ENCODE peak calls at places on chromosomes 2 and 18, in nine cellular contexts. A, M, W, B, P, G, Q, Y and S are unnamed samples.

GRCh38 chr18:78612801-78613200 is 366.8 kb upstream of the SALL3 start:
- DNase-seq in Y (no peak), B (no peak), P (no peak), A (no peak), Q (no peak), M (no peak), W (no peak), G (no peak), S (no peak)

GRCh38 chr2:150371066-150371812 is 116.2 kb downstream of the RND3 start:
- DNase-seq in M (peak; percentile 61), W (no peak), P (no peak), Y (no peak), A (no peak), G (no peak), B (no peak), Q (peak; percentile 29), S (no peak)

GRCh38 chr18:46711444-46711863 is 45.4 kb downstream of the ST8SIA5 start:
- DNase-seq in P (no peak), A (no peak), B (no peak), W (peak; percentile 58), G (peak; percentile 54), Q (no peak), Y (no peak), M (peak; percentile 37), S (no peak)

GRCh38 chr2:12074126-12074883 is 327.9 kb downstream of the LPIN1 start:
- DNase-seq in W (no peak), M (peak; percentile 96), A (no peak), Q (no peak), P (no peak), G (no peak), Y (no peak), B (no peak), S (no peak)

GRCh38 chr2:95346738-95347671 is 49.9 kb downstream of the KCNIP3 start:
- DNase-seq in M (peak; percentile 34), G (no peak), W (no peak), A (no peak), Q (no peak), B (no peak), P (no peak), Y (peak; percentile 41), S (peak; percentile 61)

GRCh38 chr18:76968073-76968472 is 145.7 kb downstream of the ZNF236 start:
- DNase-seq in M (peak; percentile 47), Q (no peak), P (no peak), A (no peak), W (no peak), Y (no peak), B (no peak), G (no peak), S (no peak)

GRCh38 chr2:43175187-43175490 is 51.3 kb downstream of the ZFP36L2 start:
- DNase-seq in B (no peak), P (no peak), G (no peak), Q (no peak), A (peak; percentile 20), M (peak; percentile 76), Y (no peak), W (no peak), S (no peak)

GRCh38 chr2:213934560-213934959 is 476.3 kb upstream of the VWC2L start:
- DNase-seq in A (no peak), W (no peak), P (no peak), Y (no peak), B (peak; percentile 57), M (peak; percentile 35), G (no peak), Q (peak; percentile 31), S (no peak)

GRCh38 chr18:67599277-67599676 is 82.8 kb upstream of the DSEL start:
- DNase-seq in P (no peak), Y (no peak), B (no peak), M (no peak), Q (peak; percentile 81), G (no peak), A (peak; percentile 58), W (no peak), S (no peak)

GRCh38 chr18:13464432-13465125 is 246.0 kb downstream of the LDLRAD4 start:
- DNase-seq in W (peak; percentile 87), P (no peak), B (peak; percentile 86), G (no peak), A (no peak), M (no peak), Y (peak; percentile 60), Q (no peak), S (peak; percentile 65)

GRCh38 chr2:111708478-111708877 is 175.5 kb downstream of the ANAPC1 start:
- DNase-seq in B (no peak), Y (no peak), G (no peak), Q (peak; percentile 75), A (no peak), W (no peak), P (no peak), M (no peak), S (no peak)

GRCh38 chr2:200306969-200307811 is 697 bp downstream of the SPATS2L start:
- DNase-seq in Q (no peak), A (no peak), Y (peak; percentile 67), M (no peak), G (no peak), P (no peak), B (no peak), W (peak; percentile 7), S (peak; percentile 70)

GRCh38 chr2:46528880-46529279 is 49.5 kb downstream of the TMEM247 start:
- DNase-seq in W (no peak), Q (no peak), Y (no peak), M (no peak), B (no peak), A (no peak), P (no peak), G (no peak), S (no peak)

GRCh38 chr18:63997606-63998005 is 27.7 kb downstream of the SERPINB8 start:
- DNase-seq in B (no peak), W (no peak), A (no peak), G (no peak), P (no peak), Y (no peak), Q (no peak), M (no peak), S (no peak)